ENCODE peak calls at places on chromosomes 6 and 20, in eight cellular contexts. One of them, this sample, is unnamed.

GRCh38 chr6:142838821-142839685 is 105.9 kb downstream of the HIVEP2 start:
- DNase-seq in heart right ventricle: no peak
- DNase-seq in psoas muscle: no peak
- DNase-seq in lower lobe of right lung: no peak
- DNase-seq in adrenal gland: no peak
- DNase-seq in GM23248: peak; percentile 53
- DNase-seq in vagina: no peak
- DNase-seq in breast epithelium: no peak
- DNase-seq in this sample: no peak

GRCh38 chr6:26258199-26258977 is 106.6 kb upstream of the BTN3A2 start:
- DNase-seq in psoas muscle: no peak
- DNase-seq in GM23248: no peak
- DNase-seq in heart right ventricle: no peak
- DNase-seq in adrenal gland: no peak
- DNase-seq in breast epithelium: no peak
- DNase-seq in lower lobe of right lung: no peak
- DNase-seq in vagina: no peak
- DNase-seq in this sample: no peak

GRCh38 chr6:120869397-120869796 is 464.9 kb downstream of the TBC1D32 start:
- DNase-seq in lower lobe of right lung: no peak
- DNase-seq in vagina: no peak
- DNase-seq in adrenal gland: no peak
- DNase-seq in psoas muscle: no peak
- DNase-seq in GM23248: peak; percentile 2
- DNase-seq in heart right ventricle: no peak
- DNase-seq in breast epithelium: no peak
- DNase-seq in this sample: no peak

GRCh38 chr6:1789092-1789491 is 179.4 kb downstream of the FOXC1 start:
- DNase-seq in lower lobe of right lung: no peak
- DNase-seq in psoas muscle: no peak
- DNase-seq in GM23248: peak; percentile 42
- DNase-seq in vagina: no peak
- DNase-seq in breast epithelium: no peak
- DNase-seq in adrenal gland: no peak
- DNase-seq in heart right ventricle: no peak
- DNase-seq in this sample: no peak

GRCh38 chr6:45741437-45742166 is 274.1 kb downstream of the CLIC5 start:
- DNase-seq in GM23248: peak; percentile 45
- DNase-seq in adrenal gland: peak; percentile 4
- DNase-seq in psoas muscle: no peak
- DNase-seq in breast epithelium: peak; percentile 25
- DNase-seq in vagina: no peak
- DNase-seq in heart right ventricle: no peak
- DNase-seq in lower lobe of right lung: no peak
- DNase-seq in this sample: no peak

GRCh38 chr6:144214622-144215401 is 64.5 kb downstream of the STX11 start:
- DNase-seq in vagina: no peak
- DNase-seq in GM23248: no peak
- DNase-seq in psoas muscle: peak; percentile 23
- DNase-seq in lower lobe of right lung: peak; percentile 71
- DNase-seq in adrenal gland: no peak
- DNase-seq in heart right ventricle: no peak
- DNase-seq in breast epithelium: no peak
- DNase-seq in this sample: no peak

GRCh38 chr20:11676618-11677289 is 240.9 kb upstream of the BTBD3 start:
- DNase-seq in breast epithelium: no peak
- DNase-seq in lower lobe of right lung: no peak
- DNase-seq in vagina: no peak
- DNase-seq in heart right ventricle: peak; percentile 56
- DNase-seq in GM23248: peak; percentile 68
- DNase-seq in psoas muscle: peak; percentile 26
- DNase-seq in adrenal gland: peak; percentile 36
- DNase-seq in this sample: peak; percentile 28

GRCh38 chr20:18805881-18806280 is 7.7 kb upstream of the SCP2D1 start:
- DNase-seq in vagina: no peak
- DNase-seq in heart right ventricle: no peak
- DNase-seq in GM23248: peak; percentile 28
- DNase-seq in psoas muscle: no peak
- DNase-seq in lower lobe of right lung: no peak
- DNase-seq in adrenal gland: no peak
- DNase-seq in breast epithelium: no peak
- DNase-seq in this sample: peak; percentile 46

GRCh38 chr6:101722481-101722880 is 329.0 kb downstream of the GRIK2 start:
- DNase-seq in lower lobe of right lung: no peak
- DNase-seq in psoas muscle: no peak
- DNase-seq in breast epithelium: no peak
- DNase-seq in vagina: no peak
- DNase-seq in heart right ventricle: no peak
- DNase-seq in adrenal gland: no peak
- DNase-seq in GM23248: peak; percentile 26
- DNase-seq in this sample: no peak

GRCh38 chr6:79076881-79077641 is 993 bp downstream of the PHIP start:
- DNase-seq in GM23248: peak; percentile 99
- DNase-seq in breast epithelium: peak; percentile 84
- DNase-seq in psoas muscle: peak; percentile 94
- DNase-seq in heart right ventricle: peak; percentile 86
- DNase-seq in lower lobe of right lung: peak; percentile 95
- DNase-seq in vagina: peak; percentile 92
- DNase-seq in adrenal gland: peak; percentile 95
- DNase-seq in this sample: peak; percentile 95

GRCh38 chr20:15930324-15931305 is 642.6 kb downstream of the KIF16B start:
- DNase-seq in psoas muscle: no peak
- DNase-seq in GM23248: peak; percentile 64
- DNase-seq in heart right ventricle: no peak
- DNase-seq in lower lobe of right lung: no peak
- DNase-seq in adrenal gland: peak; percentile 73
- DNase-seq in breast epithelium: peak; percentile 48
- DNase-seq in vagina: no peak
- DNase-seq in this sample: no peak

GRCh38 chr6:108165714-108166663 is at the start of gene NR2E1:
- DNase-seq in heart right ventricle: no peak
- DNase-seq in psoas muscle: no peak
- DNase-seq in vagina: peak; percentile 67
- DNase-seq in lower lobe of right lung: no peak
- DNase-seq in GM23248: peak; percentile 23
- DNase-seq in breast epithelium: no peak
- DNase-seq in adrenal gland: no peak
- DNase-seq in this sample: peak; percentile 66

GRCh38 chr6:158815379-158815724 is 3.8 kb downstream of the EZR start:
- DNase-seq in breast epithelium: no peak
- DNase-seq in vagina: no peak
- DNase-seq in heart right ventricle: no peak
- DNase-seq in lower lobe of right lung: no peak
- DNase-seq in GM23248: no peak
- DNase-seq in psoas muscle: no peak
- DNase-seq in adrenal gland: peak; percentile 59
- DNase-seq in this sample: no peak
- H3K27ac ChIP-seq in breast epithelium: no peak overlapping the region
- H3K27ac ChIP-seq in vagina: peak overlapping the region; percentile 99
- H3K27ac ChIP-seq in heart right ventricle: no peak overlapping the region
- H3K27ac ChIP-seq in lower lobe of right lung: peak overlapping the region; percentile 97
- H3K27ac ChIP-seq in GM23248: no peak overlapping the region
- H3K27ac ChIP-seq in psoas muscle: no peak overlapping the region
- H3K27ac ChIP-seq in adrenal gland: no peak overlapping the region
- H3K27ac ChIP-seq in this sample: no peak overlapping the region

GRCh38 chr6:56311086-56311485 is 63.7 kb upstream of the COL21A1 start:
- DNase-seq in GM23248: peak; percentile 5
- DNase-seq in lower lobe of right lung: no peak
- DNase-seq in psoas muscle: no peak
- DNase-seq in heart right ventricle: no peak
- DNase-seq in adrenal gland: no peak
- DNase-seq in vagina: no peak
- DNase-seq in breast epithelium: no peak
- DNase-seq in this sample: no peak
- H3K9me3 ChIP-seq in GM23248: no peaks in the 10 kb centered on the region
- H3K9me3 ChIP-seq in lower lobe of right lung: no peaks in the 10 kb centered on the region
- H3K9me3 ChIP-seq in psoas muscle: no peaks in the 10 kb centered on the region
- H3K9me3 ChIP-seq in heart right ventricle: no peaks in the 10 kb centered on the region
- H3K9me3 ChIP-seq in adrenal gland: no peaks in the 10 kb centered on the region
- H3K9me3 ChIP-seq in vagina: no peaks in the 10 kb centered on the region
- H3K9me3 ChIP-seq in breast epithelium: no peaks in the 10 kb centered on the region
- H3K9me3 ChIP-seq in this sample: no peaks in the 10 kb centered on the region

GRCh38 chr6:22821664-22822320 is 252.4 kb downstream of the HDGFL1 start:
- DNase-seq in heart right ventricle: no peak
- DNase-seq in psoas muscle: no peak
- DNase-seq in vagina: no peak
- DNase-seq in breast epithelium: no peak
- DNase-seq in lower lobe of right lung: no peak
- DNase-seq in GM23248: peak; percentile 24
- DNase-seq in adrenal gland: no peak
- DNase-seq in this sample: no peak
- H3K27ac ChIP-seq in heart right ventricle: no peak overlapping the region
- H3K27ac ChIP-seq in psoas muscle: no peak overlapping the region
- H3K27ac ChIP-seq in vagina: no peak overlapping the region
- H3K27ac ChIP-seq in breast epithelium: no peak overlapping the region
- H3K27ac ChIP-seq in lower lobe of right lung: no peak overlapping the region
- H3K27ac ChIP-seq in GM23248: no peak overlapping the region
- H3K27ac ChIP-seq in adrenal gland: no peak overlapping the region
- H3K27ac ChIP-seq in this sample: no peak overlapping the region

GRCh38 chr6:9200712-9201111 is 765.4 kb upstream of the SLC35B3 start:
- DNase-seq in lower lobe of right lung: no peak
- DNase-seq in adrenal gland: no peak
- DNase-seq in breast epithelium: no peak
- DNase-seq in vagina: no peak
- DNase-seq in GM23248: no peak
- DNase-seq in heart right ventricle: no peak
- DNase-seq in psoas muscle: no peak
- DNase-seq in this sample: no peak

GRCh38 chr6:9192405-9192909 is 757.1 kb upstream of the SLC35B3 start:
- DNase-seq in heart right ventricle: no peak
- DNase-seq in GM23248: no peak
- DNase-seq in breast epithelium: no peak
- DNase-seq in psoas muscle: no peak
- DNase-seq in vagina: no peak
- DNase-seq in lower lobe of right lung: no peak
- DNase-seq in adrenal gland: no peak
- DNase-seq in this sample: no peak

GRCh38 chr6:9195322-9195721 is 760.0 kb upstream of the SLC35B3 start:
- DNase-seq in adrenal gland: no peak
- DNase-seq in heart right ventricle: no peak
- DNase-seq in lower lobe of right lung: no peak
- DNase-seq in psoas muscle: no peak
- DNase-seq in vagina: no peak
- DNase-seq in GM23248: no peak
- DNase-seq in breast epithelium: no peak
- DNase-seq in this sample: no peak

GRCh38 chr6:9197726-9198125 is 762.4 kb upstream of the SLC35B3 start:
- DNase-seq in breast epithelium: no peak
- DNase-seq in lower lobe of right lung: no peak
- DNase-seq in psoas muscle: no peak
- DNase-seq in adrenal gland: no peak
- DNase-seq in GM23248: no peak
- DNase-seq in vagina: no peak
- DNase-seq in heart right ventricle: no peak
- DNase-seq in this sample: no peak
- H3K9me3 ChIP-seq in breast epithelium: no peaks in the 10 kb centered on the region
- H3K9me3 ChIP-seq in lower lobe of right lung: no peaks in the 10 kb centered on the region
- H3K9me3 ChIP-seq in psoas muscle: no peaks in the 10 kb centered on the region
- H3K9me3 ChIP-seq in adrenal gland: no peaks in the 10 kb centered on the region
- H3K9me3 ChIP-seq in GM23248: no peaks in the 10 kb centered on the region
- H3K9me3 ChIP-seq in vagina: no peaks in the 10 kb centered on the region
- H3K9me3 ChIP-seq in heart right ventricle: no peaks in the 10 kb centered on the region
- H3K9me3 ChIP-seq in this sample: no peaks in the 10 kb centered on the region

This sample was measured in A673.